ENCODE peak calls at places on chromosomes 7 and 10, in seven cellular contexts. D is Peyer's patch, X is fibroblast of pulmonary artery, G is GM23338, K is esophagus squamous epithelium, Y is GM06990, P is lower lobe of right lung. M is an unnamed sample.
A peak's percentile ranks its signal among the peaks of the same experiment; 100 is the strongest.

GRCh38 chr7:72336887-72337821 is 75.0 kb downstream of the CALN1 start:
- DNase-seq in D (no peak), X (no peak), G (peak; percentile 75), K (no peak), Y (peak; percentile 36), P (no peak), M (no peak)

GRCh38 chr7:17774701-17775288 is 165.5 kb downstream of the SNX13 start:
- DNase-seq in D (no peak), X (no peak), G (no peak), K (no peak), Y (no peak), P (no peak), M (no peak)

GRCh38 chr10:117165557-117166419 is 27.7 kb upstream of the VAX1 start:
- DNase-seq in D (peak; percentile 56), X (peak; percentile 57), G (peak; percentile 90), K (no peak), Y (no peak), P (peak; percentile 59), M (no peak)

GRCh38 chr7:120992272-120993010 is 3.9 kb downstream of the CPED1 start:
- DNase-seq in D (no peak), X (no peak), G (no peak), K (no peak), Y (no peak), P (no peak), M (peak; percentile 5)

GRCh38 chr10:86047588-86047987 is 319.0 kb downstream of the GRID1 start:
- DNase-seq in D (no peak), X (no peak), G (no peak), K (no peak), Y (peak; percentile 7), P (no peak), M (no peak)

GRCh38 chr7:86911703-86912102 is 147.8 kb downstream of the ELAPOR2 start:
- DNase-seq in D (no peak), X (no peak), G (peak; percentile 45), K (no peak), Y (no peak), P (no peak), M (no peak)

GRCh38 chr7:129908181-129908580 is 44.6 kb downstream of the UBE2H start:
- DNase-seq in D (no peak), X (no peak), G (no peak), K (no peak), Y (no peak), P (no peak), M (peak; percentile 51)

GRCh38 chr10:93488956-93489528 is 6.9 kb upstream of the MYOF start:
- DNase-seq in D (no peak), X (no peak), G (peak; percentile 35), K (no peak), Y (no peak), P (no peak), M (no peak)

GRCh38 chr10:76125900-76126299 is 694.5 kb downstream of the LRMDA start:
- DNase-seq in D (no peak), X (no peak), G (peak; percentile 15), K (no peak), Y (no peak), P (no peak), M (no peak)

GRCh38 chr7:120464104-120464503 is 191.1 kb downstream of the KCND2 start:
- DNase-seq in D (no peak), X (no peak), G (no peak), K (no peak), Y (no peak), P (no peak), M (no peak)

GRCh38 chr7:9097565-9098060 is 664.2 kb downstream of the NXPH1 start:
- DNase-seq in D (no peak), X (no peak), G (no peak), K (no peak), Y (no peak), P (no peak), M (peak; percentile 1)

GRCh38 chr10:99768430-99769011 is 13.9 kb upstream of the ABCC2 start:
- DNase-seq in D (no peak), X (no peak), G (no peak), K (no peak), Y (no peak), P (no peak), M (no peak)

GRCh38 chr10:28429573-28430216 is 103.2 kb upstream of the WAC start:
- DNase-seq in D (no peak), X (no peak), G (peak; percentile 26), K (no peak), Y (no peak), P (no peak), M (no peak)

GRCh38 chr10:3397846-3398245 is 225.3 kb upstream of the PITRM1 start:
- DNase-seq in D (no peak), X (no peak), G (no peak), K (no peak), Y (no peak), P (no peak), M (no peak)

GRCh38 chr7:36473454-36474282 is 84.0 kb downstream of the ANLN start:
- DNase-seq in D (peak; percentile 58), X (peak; percentile 31), G (peak; percentile 80), K (no peak), Y (no peak), P (peak; percentile 51), M (no peak)

GRCh38 chr10:73244866-73245477 is 2.1 kb downstream of the DNAJC9 start:
- DNase-seq in D (no peak), X (peak; percentile 31), G (no peak), K (no peak), Y (no peak), P (no peak), M (no peak)

GRCh38 chr7:139094596-139094995 is 14.9 kb downstream of the ZC3HAV1 start:
- DNase-seq in D (no peak), X (no peak), G (no peak), K (no peak), Y (no peak), P (no peak), M (peak; percentile 58)

GRCh38 chr7:17679427-17679826 is 260.9 kb downstream of the SNX13 start:
- DNase-seq in D (no peak), X (peak; percentile 64), G (peak; percentile 16), K (no peak), Y (no peak), P (no peak), M (peak; percentile 38)

GRCh38 chr10:116044722-116045374 is 228.2 kb downstream of the GFRA1 start:
- DNase-seq in D (no peak), X (no peak), G (no peak), K (no peak), Y (no peak), P (no peak), M (peak; percentile 33)

GRCh38 chr10:62062752-62063512 is 161.4 kb downstream of the ARID5B start:
- DNase-seq in D (no peak), X (no peak), G (no peak), K (no peak), Y (no peak), P (no peak), M (peak; percentile 43)

GRCh38 chr10:8229153-8229552 is 174.7 kb downstream of the GATA3 start:
- DNase-seq in D (no peak), X (no peak), G (no peak), K (no peak), Y (no peak), P (no peak), M (no peak)

DNA sequence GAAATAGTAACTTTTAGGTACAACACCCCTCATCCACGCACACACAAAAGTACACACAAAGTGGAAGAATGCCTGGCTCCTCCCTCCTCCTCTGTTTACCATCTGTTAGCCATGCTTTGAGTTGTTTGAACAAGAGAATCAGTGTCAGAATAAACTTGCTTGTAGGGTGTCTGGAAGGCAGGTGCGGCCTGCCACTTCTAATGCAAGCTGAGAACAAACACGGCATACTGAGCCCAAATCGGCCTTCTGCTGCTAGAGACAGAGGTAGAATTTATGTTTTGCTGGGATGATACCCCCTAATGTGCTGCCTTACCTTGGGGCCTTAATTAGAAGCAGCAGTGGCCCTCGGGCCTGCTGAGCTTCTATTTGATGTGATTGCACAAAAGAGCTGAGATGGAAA is 24.8 kb upstream of the FAM180A start:
- DNase-seq in D (no peak), X (no peak), G (no peak), K (no peak), Y (no peak), P (no peak), M (no peak)
- H3K4me3 ChIP-seq in D (no peak overlapping the region), X (no peak overlapping the region), G (no peak overlapping the region), K (no peak overlapping the region), Y (no peak overlapping the region), P (no peak overlapping the region), M (no peak overlapping the region)

DNA sequence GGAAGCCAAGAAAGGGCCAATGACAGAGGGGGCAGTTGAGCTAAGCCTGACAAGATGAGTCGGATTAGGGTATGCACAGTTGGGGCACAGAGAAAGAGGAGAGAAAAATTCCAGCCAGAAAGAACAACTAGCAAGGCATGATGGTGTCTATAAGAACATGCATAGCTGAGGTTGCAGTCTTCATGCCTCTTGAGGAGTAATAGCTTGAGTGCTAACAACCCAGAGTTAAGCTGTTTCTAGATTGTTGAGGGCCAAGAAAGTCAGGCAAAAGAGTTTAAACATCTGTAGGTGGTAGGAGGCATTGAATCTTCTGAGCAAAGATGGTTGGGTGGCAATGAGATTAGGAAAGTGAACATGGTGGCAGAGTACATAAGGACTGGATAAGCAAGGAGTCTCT is 145.8 kb downstream of the PLXNA4 start:
- DNase-seq in D (no peak), X (peak; percentile 31), G (no peak), K (no peak), Y (no peak), P (no peak), M (no peak)
- TF ChIP-seq CTCF in D (no peak), X (no peak), G (no peak), K (no peak), Y (no peak), P (no peak), M (no peak)

GRCh38 chr10:82643601-82644000 is 768.6 kb downstream of the NRG3 start:
- DNase-seq in D (no peak), X (peak; percentile 29), G (peak; percentile 1), K (no peak), Y (no peak), P (no peak), M (no peak)

DNA sequence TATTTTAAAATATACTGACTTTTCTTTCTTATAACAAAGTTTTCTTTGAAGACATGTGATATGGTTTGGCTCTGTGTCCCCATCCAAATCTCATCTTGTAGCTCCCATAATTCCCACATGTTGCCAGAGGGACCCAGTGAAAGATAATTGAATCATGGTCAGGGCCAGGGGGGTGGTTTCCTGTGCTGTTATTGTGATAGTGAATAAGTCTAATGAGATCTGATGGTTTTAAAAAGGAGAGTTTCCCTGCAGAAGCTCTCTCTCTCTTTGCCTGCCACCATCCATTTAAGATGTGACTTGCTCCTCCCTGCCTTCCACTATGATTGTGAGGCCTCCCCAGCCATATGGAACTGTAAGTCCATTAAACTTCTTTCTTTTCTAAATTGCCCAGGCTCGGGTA is 768.1 kb downstream of the NRG3 start:
- DNase-seq in D (no peak), X (no peak), G (no peak), K (no peak), Y (no peak), P (no peak), M (no peak)
- H3K4me3 ChIP-seq in D (no peak overlapping the region), X (no peak overlapping the region), G (no peak overlapping the region), K (no peak overlapping the region), Y (no peak overlapping the region), P (no peak overlapping the region), M (no peak overlapping the region)

DNA sequence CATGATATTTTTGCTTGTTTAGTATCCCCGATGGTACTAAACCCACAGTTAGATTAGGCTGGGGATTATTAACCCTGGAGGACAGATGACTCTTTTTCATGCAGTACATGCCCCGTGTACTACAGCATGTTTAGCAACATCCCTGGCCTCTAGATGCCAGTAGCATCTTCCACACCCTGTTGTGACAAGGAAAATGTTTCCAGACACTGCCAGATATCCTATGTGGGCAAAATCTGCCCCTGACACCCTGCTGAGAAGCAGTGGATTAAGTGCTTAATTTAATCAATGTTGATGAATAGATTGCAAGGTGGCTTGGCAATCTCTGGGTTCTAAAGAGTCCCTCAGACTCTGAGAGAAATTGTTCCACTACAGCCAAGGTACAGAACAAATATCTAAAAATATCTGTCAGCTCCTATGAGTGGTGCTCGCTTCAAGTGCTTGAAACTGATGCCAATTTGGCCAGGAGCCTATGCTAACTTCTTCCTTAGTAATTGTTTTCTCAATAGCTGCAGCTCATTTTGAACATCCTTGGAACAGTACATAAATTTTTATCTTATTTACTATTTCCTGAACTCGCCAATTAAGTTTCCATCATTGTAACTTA is 247.0 kb downstream of the SORCS1 start:
- DNase-seq in D (no peak), X (no peak), G (no peak), K (no peak), Y (no peak), P (peak; percentile 50), M (no peak)
- TF ChIP-seq CTCF in D (no peak), X (no peak), G (no peak), K (no peak), Y (no peak), P (no peak), M (no peak)

M was measured in astrocyte of the spinal cord.